ENCODE peak calls at places on chromosomes 13 and 19, in six cellular contexts. B, P, Z, N, J and L are unnamed samples.

GRCh38 chr19:45716314-45717130 is 14.2 kb downstream of the FBXO46 start:
- DNase-seq in B (peak), P (no peak), Z (peak), N (peak), J (no peak), L (peak)

GRCh38 chr19:33129901-33130300 is 2.0 kb upstream of the WDR88 start:
- DNase-seq in B (no peak), P (no peak), Z (no peak), N (no peak), J (no peak), L (no peak)

GRCh38 chr13:106532111-106532929 is 3.1 kb downstream of the EFNB2 start:
- DNase-seq in B (no peak), P (no peak), Z (peak), N (no peak), J (no peak), L (no peak)

GRCh38 chr19:47107953-47108746 is 5.4 kb downstream of the ZC3H4 start:
- DNase-seq in B (no peak), P (peak), Z (peak), N (no peak), J (no peak), L (no peak)

GRCh38 chr19:45973564-45974338 is at the start of gene NOVA2:
- DNase-seq in B (peak), P (no peak), Z (peak), N (peak), J (no peak), L (no peak)

GRCh38 chr13:109276261-109276660 is 510.1 kb downstream of the IRS2 start:
- DNase-seq in B (no peak), P (no peak), Z (no peak), N (no peak), J (no peak), L (no peak)

GRCh38 chr13:100854091-100854490 is 179.5 kb upstream of the TMTC4 start:
- DNase-seq in B (no peak), P (no peak), Z (peak), N (no peak), J (no peak), L (no peak)

GRCh38 chr13:94033830-94034642 is 445.4 kb downstream of the DCT start:
- DNase-seq in B (no peak), P (no peak), Z (no peak), N (no peak), J (no peak), L (no peak)

GRCh38 chr13:23898101-23898500 is 799 bp upstream of the C1QTNF9B start:
- DNase-seq in B (no peak), P (no peak), Z (peak), N (no peak), J (no peak), L (no peak)

GRCh38 chr19:2186071-2186846 is 22.5 kb downstream of the DOT1L start:
- DNase-seq in B (no peak), P (no peak), Z (peak), N (no peak), J (no peak), L (peak)

GRCh38 chr19:10655457-10656312 is 1.5 kb downstream of the ILF3 start:
- DNase-seq in B (no peak), P (no peak), Z (peak), N (no peak), J (no peak), L (peak)

GRCh38 chr13:91381371-91381770 is 17.1 kb upstream of the GPC5 start:
- DNase-seq in B (peak), P (no peak), Z (peak), N (no peak), J (no peak), L (peak)

GRCh38 chr19:3655402-3656072 is 28.9 kb upstream of the CACTIN start:
- DNase-seq in B (no peak), P (no peak), Z (peak), N (no peak), J (peak), L (peak)

GRCh38 chr19:3406571-3407111 is 40.3 kb downstream of the NFIC start:
- DNase-seq in B (no peak), P (no peak), Z (no peak), N (no peak), J (no peak), L (no peak)

GRCh38 chr19:12789098-12789903 is 2.0 kb upstream of the JUNB start:
- DNase-seq in B (no peak), P (peak), Z (no peak), N (peak), J (no peak), L (no peak)

GRCh38 chr13:103663996-103664395 is 597.8 kb upstream of the SLC10A2 start:
- DNase-seq in B (no peak), P (no peak), Z (peak), N (no peak), J (no peak), L (peak)

GRCh38 chr13:43786766-43787517 is at the start of gene ENOX1:
- DNase-seq in B (peak), P (no peak), Z (peak), N (no peak), J (peak), L (no peak)

GRCh38 chr13:100789968-100790367 is 115.4 kb upstream of the TMTC4 start:
- DNase-seq in B (no peak), P (no peak), Z (no peak), N (no peak), J (no peak), L (no peak)

GRCh38 chr13:31765441-31765840 is 26.1 kb downstream of the RXFP2 start:
- DNase-seq in B (no peak), P (no peak), Z (peak), N (no peak), J (no peak), L (peak)

GRCh38 chr19:19081642-19082151 is 17.9 kb downstream of the SLC25A42 start:
- DNase-seq in B (no peak), P (no peak), Z (no peak), N (no peak), J (no peak), L (no peak)

GRCh38 chr19:4581381-4582111 is 22.1 kb upstream of the SEMA6B start:
- DNase-seq in B (peak), P (no peak), Z (peak), N (no peak), J (no peak), L (no peak)

GRCh38 chr19:50205681-50206138 is 2.3 kb downstream of the MYH14 start:
- DNase-seq in B (peak), P (no peak), Z (no peak), N (no peak), J (no peak), L (no peak)

GRCh38 chr13:87123987-87124784 is 547.0 kb upstream of the SLITRK5 start:
- DNase-seq in B (no peak), P (peak), Z (peak), N (no peak), J (no peak), L (peak)

GRCh38 chr19:43555185-43555770 is 20.0 kb downstream of the XRCC1 start:
- DNase-seq in B (peak), P (peak), Z (peak), N (peak), J (peak), L (peak)

GRCh38 chr13:113881614-113882265 is 17.9 kb upstream of the GAS6 start:
- DNase-seq in B (no peak), P (no peak), Z (peak), N (no peak), J (no peak), L (peak)

GRCh38 chr19:6711605-6712004 is 8.8 kb downstream of the C3 start:
- DNase-seq in B (no peak), P (no peak), Z (no peak), N (no peak), J (no peak), L (no peak)

GRCh38 chr19:17005000-17005399 is 21.6 kb downstream of the CPAMD8 start:
- DNase-seq in B (no peak), P (no peak), Z (no peak), N (no peak), J (no peak), L (no peak)